ENCODE peak calls at places on chromosomes 7 and 10, in six cellular contexts. T, F, W, Q, C and B are unnamed samples.

GRCh38 chr10:12534824-12535223 is 185.5 kb downstream of the CAMK1D start:
- DNase-seq in F (no peak), T (peak), C (peak), Q (no peak), W (no peak), B (no peak)

GRCh38 chr7:109835577-109835976 is 1255.3 kb upstream of the LRRN3 start:
- DNase-seq in C (no peak), F (no peak), Q (no peak), W (no peak), T (no peak), B (no peak)

GRCh38 chr7:12322287-12322902 is 81.3 kb downstream of the VWDE start:
- DNase-seq in Q (no peak), T (no peak), F (no peak), W (peak), C (no peak), B (no peak)

GRCh38 chr7:40986351-40986873 is 716.5 kb downstream of the INHBA start:
- DNase-seq in T (no peak), Q (no peak), C (no peak), F (no peak), W (peak), B (no peak)

GRCh38 chr10:30984563-30985328 is 46.9 kb downstream of the ZNF438 start:
- DNase-seq in C (no peak), F (no peak), T (no peak), Q (no peak), W (peak), B (no peak)

GRCh38 chr7:2621061-2621828 is 10.5 kb upstream of the TTYH3 start:
- DNase-seq in F (no peak), C (peak), W (peak), T (no peak), Q (peak), B (no peak)

GRCh38 chr7:150845471-150845870 is 6.8 kb upstream of the AOC1 start:
- DNase-seq in W (no peak), T (no peak), F (no peak), C (no peak), Q (no peak), B (no peak)

GRCh38 chr7:34133983-34134782 is 228.8 kb downstream of the BMPER start:
- DNase-seq in T (peak), F (no peak), C (peak), Q (peak), W (peak), B (peak)

GRCh38 chr10:77309103-77310013 is 328.2 kb downstream of the KCNMA1 start:
- DNase-seq in Q (no peak), W (no peak), T (no peak), F (no peak), C (no peak), B (no peak)

GRCh38 chr7:27112361-27112760 is 9.9 kb upstream of the HOXA2 start:
- DNase-seq in Q (no peak), C (no peak), T (no peak), W (no peak), F (no peak), B (no peak)
- H3K4me3 ChIP-seq in Q (no peak), C (no peak), T (no peak), W (no peak), F (no peak), B (no peak)

DNA sequence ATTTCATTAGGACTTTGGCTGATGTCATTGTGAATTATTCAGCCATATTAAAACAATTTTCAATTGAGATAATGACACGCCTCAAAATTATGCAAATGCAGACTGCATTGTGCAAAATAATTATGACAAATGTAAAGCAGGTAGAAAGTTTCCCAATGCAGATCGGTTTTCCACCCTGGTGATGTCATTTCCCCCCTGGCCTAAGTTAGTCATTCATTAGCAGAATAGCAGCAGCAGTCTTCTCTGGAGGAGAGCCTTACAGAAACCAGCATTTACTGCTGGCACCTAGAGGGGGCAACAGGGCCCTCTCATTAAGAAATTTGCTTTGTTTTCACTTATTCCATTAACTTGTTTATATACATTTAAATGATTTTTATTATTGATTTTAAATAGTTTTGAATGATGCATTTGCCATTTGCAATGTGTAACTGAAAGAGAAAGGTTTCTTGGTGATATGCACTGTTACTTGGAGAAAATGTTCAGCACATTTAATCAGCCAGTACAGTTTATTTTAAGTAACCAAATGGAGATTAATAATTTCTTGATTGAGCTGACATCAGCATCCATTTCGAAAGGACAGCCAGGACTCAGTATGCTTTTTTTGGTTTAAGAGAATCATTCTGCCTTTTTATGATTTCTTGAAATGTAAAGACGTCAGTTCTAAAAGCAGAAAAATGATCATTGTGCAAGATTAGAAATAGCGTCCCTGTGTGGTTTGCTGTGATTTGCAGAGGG is 3.4 kb downstream of the ARID5B start:
- DNase-seq in Q (peak), W (peak), T (peak), F (no peak), C (peak), B (peak)
- H3K4me3 ChIP-seq in Q (no peak), W (no peak), T (peak), F (peak), C (no peak), B (peak)

GRCh38 chr10:95908450-95908849 is 675 bp downstream of the CC2D2B start:
- DNase-seq in W (no peak), Q (no peak), T (no peak), F (no peak), C (no peak), B (no peak)
- H3K4me3 ChIP-seq in W (no peak), Q (no peak), T (peak), F (no peak), C (no peak), B (no peak)

DNA sequence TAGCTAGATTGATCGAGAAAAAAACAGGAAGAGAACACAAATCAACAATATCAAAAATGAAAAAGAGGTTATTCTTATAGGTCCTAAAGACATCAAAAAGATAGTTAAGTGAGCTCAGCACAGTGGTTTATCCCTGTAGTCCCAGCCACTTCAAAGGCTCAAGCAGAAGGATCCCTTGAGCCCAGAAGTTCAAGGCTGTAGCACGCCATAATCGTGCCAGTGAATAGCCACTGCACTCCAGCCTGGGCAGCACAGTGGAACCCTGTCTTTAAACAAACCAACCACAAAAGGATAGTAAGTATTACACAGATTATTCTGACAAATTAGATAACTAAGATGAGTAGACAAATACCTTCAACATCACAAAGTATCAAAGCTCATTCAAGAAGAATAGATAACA is 83.2 kb downstream of the HBP1 start:
- DNase-seq in F (no peak), T (no peak), C (no peak), W (no peak), Q (no peak), B (no peak)
- H3K4me3 ChIP-seq in F (no peak), T (no peak), C (no peak), W (no peak), Q (no peak), B (no peak)

GRCh38 chr7:139830779-139831498 is 1.9 kb downstream of the TBXAS1 start:
- DNase-seq in W (no peak), T (no peak), F (no peak), Q (no peak), C (no peak), B (no peak)
- H3K4me3 ChIP-seq in W (no peak), T (no peak), F (no peak), Q (no peak), C (no peak), B (no peak)

GRCh38 chr10:85609509-85609908 is 757.1 kb downstream of the GRID1 start:
- DNase-seq in Q (no peak), F (no peak), W (no peak), C (no peak), T (no peak), B (no peak)
- H3K4me3 ChIP-seq in Q (no peak), F (no peak), W (no peak), C (no peak), T (no peak), B (no peak)

GRCh38 chr7:123661765-123662164 is 6.1 kb downstream of the LMOD2 start:
- DNase-seq in C (no peak), T (no peak), F (no peak), Q (no peak), W (no peak), B (no peak)
- H3K4me3 ChIP-seq in C (no peak), T (no peak), F (no peak), Q (no peak), W (no peak), B (no peak)

GRCh38 chr7:26399747-26400146 is 108.1 kb downstream of the SNX10 start:
- DNase-seq in T (no peak), W (no peak), F (no peak), Q (no peak), C (no peak), B (no peak)
- H3K4me3 ChIP-seq in T (no peak), W (no peak), F (no peak), Q (no peak), C (no peak), B (no peak)

DNA sequence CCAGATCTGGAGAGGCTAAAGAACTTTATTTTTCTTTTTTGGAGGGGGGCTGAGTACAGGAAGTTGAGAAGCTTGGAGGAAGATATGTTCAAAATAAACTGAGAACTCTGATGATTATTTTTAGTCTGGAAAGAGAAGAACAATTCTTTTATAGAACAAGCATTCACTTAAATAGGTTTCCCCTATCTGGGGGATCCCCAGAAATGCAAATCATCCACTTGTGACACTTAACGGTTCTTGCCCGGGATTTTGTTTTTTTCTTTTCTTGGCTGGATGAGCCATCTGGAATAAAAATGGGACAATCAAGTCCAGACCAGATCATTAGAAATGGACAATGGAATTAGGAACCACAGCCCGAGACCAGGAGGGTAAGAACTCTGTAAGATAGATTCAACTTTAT is 95.9 kb upstream of the EGR2 start:
- DNase-seq in F (no peak), W (no peak), T (no peak), Q (no peak), C (no peak), B (no peak)
- H3K4me3 ChIP-seq in F (no peak), W (no peak), T (no peak), Q (no peak), C (no peak), B (no peak)

DNA sequence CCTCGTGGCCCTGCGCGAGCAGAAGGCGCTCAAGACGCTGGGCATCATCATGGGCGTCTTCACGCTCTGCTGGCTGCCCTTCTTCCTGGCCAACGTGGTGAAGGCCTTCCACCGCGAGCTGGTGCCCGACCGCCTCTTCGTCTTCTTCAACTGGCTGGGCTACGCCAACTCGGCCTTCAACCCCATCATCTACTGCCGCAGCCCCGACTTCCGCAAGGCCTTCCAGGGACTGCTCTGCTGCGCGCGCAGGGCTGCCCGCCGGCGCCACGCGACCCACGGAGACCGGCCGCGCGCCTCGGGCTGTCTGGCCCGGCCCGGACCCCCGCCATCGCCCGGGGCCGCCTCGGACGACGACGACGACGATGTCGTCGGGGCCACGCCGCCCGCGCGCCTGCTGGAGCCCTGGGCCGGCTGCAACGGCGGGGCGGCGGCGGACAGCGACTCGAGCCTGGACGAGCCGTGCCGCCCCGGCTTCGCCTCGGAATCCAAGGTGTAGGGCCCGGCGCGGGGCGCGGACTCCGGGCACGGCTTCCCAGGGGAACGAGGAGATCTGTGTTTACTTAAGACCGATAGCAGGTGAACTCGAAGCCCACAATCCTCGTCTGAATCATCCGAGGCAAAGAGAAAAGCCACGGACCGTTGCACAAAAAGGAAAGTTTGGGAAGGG is 1.5 kb downstream of the ADRB1 start:
- DNase-seq in T (peak), C (peak), F (no peak), Q (peak), W (no peak), B (no peak)
- H3K4me3 ChIP-seq in T (no peak), C (no peak), F (no peak), Q (peak), W (no peak), B (no peak)